ENCODE peak calls at places on chromosomes 2 and 18, in six cellular contexts. Q is tibial nerve, M is suprapubic skin, O is MM.1S, J is AG04450, G is IMR-90. E is an unnamed sample.

GRCh38 chr2:232361646-232362045 is 16.9 kb upstream of the ALPP start:
- DNase-seq in M (peak), J (no peak), G (no peak), O (no peak), Q (no peak), E (no peak)

GRCh38 chr2:101500860-101501259 is 25.9 kb upstream of the RFX8 start:
- DNase-seq in J (no peak), Q (no peak), G (peak), O (no peak), M (no peak), E (no peak)

GRCh38 chr2:84477886-84478285 is 18.8 kb upstream of the SUCLG1 start:
- DNase-seq in G (no peak), Q (no peak), O (no peak), M (no peak), J (no peak), E (no peak)

GRCh38 chr2:131154071-131154531 is 49.0 kb downstream of the PLEKHB2 start:
- DNase-seq in O (peak), J (peak), M (no peak), G (peak), Q (no peak), E (no peak)

GRCh38 chr2:59277656-59278055 is 1036.5 kb upstream of the FANCL start:
- DNase-seq in G (no peak), Q (no peak), O (no peak), M (no peak), J (no peak), E (no peak)

GRCh38 chr2:203691149-203691548 is 15.3 kb upstream of the CD28 start:
- DNase-seq in M (no peak), O (no peak), Q (no peak), G (no peak), J (no peak), E (no peak)

GRCh38 chr2:31013311-31013710 is 124.9 kb downstream of the GALNT14 start:
- DNase-seq in G (no peak), Q (no peak), O (no peak), J (no peak), M (no peak), E (no peak)

GRCh38 chr18:12246849-12247808 is 7.0 kb upstream of the CIDEA start:
- DNase-seq in M (peak), O (peak), J (no peak), Q (no peak), G (no peak), E (no peak)

GRCh38 chr2:97699765-97700444 is 13.5 kb upstream of the ZAP70 start:
- DNase-seq in M (no peak), Q (no peak), J (peak), O (peak), G (peak), E (no peak)

GRCh38 chr2:9800975-9801723 is 42.1 kb upstream of the TAF1B start:
- DNase-seq in J (no peak), O (no peak), M (peak), G (peak), Q (peak), E (no peak)

GRCh38 chr2:212863185-212863588 is 288.2 kb downstream of the IKZF2 start:
- DNase-seq in G (no peak), O (peak), J (no peak), M (no peak), Q (no peak), E (no peak)

GRCh38 chr18:79299711-79300110 is 96.0 kb upstream of the NFATC1 start:
- DNase-seq in J (no peak), M (no peak), Q (no peak), G (no peak), O (no peak), E (no peak)

GRCh38 chr2:22281033-22281432 is 1103.9 kb upstream of the KLHL29 start:
- DNase-seq in J (peak), O (no peak), Q (no peak), M (no peak), G (peak), E (no peak)

GRCh38 chr2:133821107-133821760 is 253.0 kb upstream of the NCKAP5 start:
- DNase-seq in Q (no peak), O (no peak), G (peak), M (no peak), J (no peak), E (no peak)

GRCh38 chr2:41706261-41706660 is 341.6 kb upstream of the PKDCC start:
- DNase-seq in Q (no peak), G (no peak), O (no peak), J (no peak), M (no peak), E (no peak)

GRCh38 chr18:49590608-49591007 is 28.8 kb downstream of the LIPG start:
- DNase-seq in J (no peak), M (no peak), G (no peak), Q (no peak), O (no peak), E (no peak)

GRCh38 chr2:150480971-150481830 is 6.3 kb downstream of the RND3 start:
- DNase-seq in G (peak), J (no peak), M (no peak), O (no peak), Q (no peak), E (no peak)

GRCh38 chr2:96374211-96374951 is 38.8 kb downstream of the NCAPH start:
- DNase-seq in M (no peak), O (no peak), G (peak), J (no peak), Q (no peak), E (no peak)

GRCh38 chr18:27713727-27714080 is 463.2 kb downstream of the CDH2 start:
- DNase-seq in O (no peak), J (no peak), G (peak), M (no peak), Q (no peak), E (no peak)

GRCh38 chr18:42275138-42275535 is 320.1 kb downstream of the PIK3C3 start:
- DNase-seq in J (no peak), O (no peak), Q (no peak), G (no peak), M (no peak), E (no peak)

GRCh38 chr18:63823516-63824219 is 48.5 kb downstream of the SERPINB7 start:
- DNase-seq in J (peak), O (no peak), Q (no peak), M (no peak), G (peak), E (no peak)

GRCh38 chr2:133146893-133147292 is 421.4 kb downstream of the NCKAP5 start:
- DNase-seq in M (no peak), Q (no peak), G (peak), O (no peak), J (no peak), E (no peak)

GRCh38 chr2:10828346-10828745 is 15.8 kb upstream of the PDIA6 start:
- DNase-seq in J (no peak), M (no peak), O (no peak), G (no peak), Q (no peak), E (no peak)

GRCh38 chr2:240432430-240432819 is 3.0 kb upstream of the GPC1 start:
- DNase-seq in O (no peak), Q (peak), G (no peak), J (no peak), M (no peak), E (peak)

GRCh38 chr2:162477011-162477410 is 133.1 kb downstream of the GCA start:
- DNase-seq in G (no peak), O (no peak), Q (no peak), M (no peak), J (no peak), E (no peak)

GRCh38 chr2:98875746-98876145 is 60.3 kb downstream of the CRACDL start:
- DNase-seq in Q (no peak), J (no peak), M (no peak), G (no peak), O (no peak), E (no peak)

GRCh38 chr2:237864030-237864931 is 4.9 kb downstream of the RAMP1 start:
- DNase-seq in G (no peak), Q (no peak), M (peak), J (no peak), O (no peak), E (no peak)

GRCh38 chr2:98795903-98796676 is 65.2 kb upstream of the MGAT4A start:
- DNase-seq in Q (no peak), G (no peak), O (no peak), J (no peak), M (peak), E (peak)

GRCh38 chr2:224110811-224111210 is 71.7 kb upstream of the SERPINE2 start:
- DNase-seq in M (no peak), G (no peak), Q (no peak), O (no peak), J (no peak), E (no peak)

GRCh38 chr2:119704670-119705120 is 25.7 kb downstream of the TMEM177 start:
- DNase-seq in J (peak), Q (no peak), G (peak), M (no peak), O (no peak), E (no peak)

GRCh38 chr2:143686585-143687164 is 557.5 kb downstream of the ARHGAP15 start:
- DNase-seq in M (no peak), O (peak), G (peak), J (peak), Q (no peak), E (no peak)

GRCh38 chr2:10883066-10883465 is 28.7 kb upstream of the KCNF1 start:
- DNase-seq in O (no peak), Q (no peak), G (no peak), J (no peak), M (peak), E (no peak)

GRCh38 chr2:15189236-15189635 is 371.9 kb downstream of the NBAS start:
- DNase-seq in M (no peak), Q (no peak), G (peak), O (no peak), J (no peak), E (no peak)

GRCh38 chr2:28470759-28471158 is 25.1 kb upstream of the PLB1 start:
- DNase-seq in Q (no peak), G (no peak), M (no peak), J (no peak), O (no peak), E (no peak)

DNA sequence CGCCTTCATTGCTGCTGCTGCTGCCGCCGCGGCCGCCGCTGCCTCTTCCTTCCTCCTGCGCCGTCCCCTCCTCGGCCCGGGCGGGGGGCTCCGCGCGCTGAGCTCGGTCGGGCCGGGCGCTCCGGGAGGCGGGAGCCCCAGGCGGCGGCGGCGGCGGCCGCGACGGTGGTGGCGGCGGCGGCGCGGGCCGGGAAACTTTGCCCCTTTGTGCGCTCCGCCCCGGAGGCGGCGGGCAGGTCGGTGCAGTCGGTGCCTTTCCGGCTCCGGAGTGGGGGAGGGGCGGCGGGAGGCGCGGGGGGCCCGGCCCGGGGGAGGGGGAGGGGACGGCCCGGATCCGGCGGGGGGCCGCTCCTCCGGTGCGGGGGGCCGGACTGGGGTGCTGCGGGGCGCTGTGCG is 210 bp downstream of the TET3 start:
- DNase-seq in O (peak), Q (no peak), J (no peak), M (no peak), G (no peak), E (no peak)
- H3K4me3 ChIP-seq in O (no peak), Q (peak), J (peak), M (peak), G (peak), E (peak)

DNA sequence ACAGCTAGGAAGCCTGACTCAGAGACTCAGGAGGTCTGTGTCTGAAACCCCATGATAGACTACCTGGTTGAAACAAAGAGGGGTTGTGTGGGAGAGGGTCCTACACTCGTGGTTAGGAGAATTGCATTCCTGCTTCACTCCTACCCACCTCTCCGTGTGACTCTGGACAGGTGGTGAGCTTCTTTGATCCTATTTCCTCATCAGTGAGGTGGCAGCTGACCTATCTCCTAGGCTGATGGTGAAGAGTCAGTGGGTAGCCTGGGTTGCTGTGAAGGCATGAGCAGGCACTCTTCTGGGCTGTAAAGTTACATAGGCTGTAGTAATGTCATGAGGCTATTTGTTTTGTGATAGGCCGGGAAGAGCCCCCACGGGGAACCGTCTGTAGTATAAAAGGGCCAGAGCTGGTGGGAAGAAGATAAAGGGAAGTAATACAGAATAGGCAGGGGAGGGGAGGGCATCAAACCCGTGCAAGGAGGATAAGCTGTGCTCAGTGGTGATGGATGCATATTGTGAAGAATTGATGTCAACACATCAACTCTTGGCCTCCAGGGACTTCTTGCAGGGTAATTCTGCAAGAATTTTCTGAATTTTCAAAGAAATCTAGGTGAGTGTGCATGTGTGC is 83.9 kb downstream of the TMEM247 start:
- DNase-seq in G (no peak), M (no peak), Q (no peak), O (no peak), J (no peak), E (no peak)
- H3K27ac ChIP-seq in G (no peak), M (no peak), Q (peak), O (peak), J (no peak), E (no peak)

DNA sequence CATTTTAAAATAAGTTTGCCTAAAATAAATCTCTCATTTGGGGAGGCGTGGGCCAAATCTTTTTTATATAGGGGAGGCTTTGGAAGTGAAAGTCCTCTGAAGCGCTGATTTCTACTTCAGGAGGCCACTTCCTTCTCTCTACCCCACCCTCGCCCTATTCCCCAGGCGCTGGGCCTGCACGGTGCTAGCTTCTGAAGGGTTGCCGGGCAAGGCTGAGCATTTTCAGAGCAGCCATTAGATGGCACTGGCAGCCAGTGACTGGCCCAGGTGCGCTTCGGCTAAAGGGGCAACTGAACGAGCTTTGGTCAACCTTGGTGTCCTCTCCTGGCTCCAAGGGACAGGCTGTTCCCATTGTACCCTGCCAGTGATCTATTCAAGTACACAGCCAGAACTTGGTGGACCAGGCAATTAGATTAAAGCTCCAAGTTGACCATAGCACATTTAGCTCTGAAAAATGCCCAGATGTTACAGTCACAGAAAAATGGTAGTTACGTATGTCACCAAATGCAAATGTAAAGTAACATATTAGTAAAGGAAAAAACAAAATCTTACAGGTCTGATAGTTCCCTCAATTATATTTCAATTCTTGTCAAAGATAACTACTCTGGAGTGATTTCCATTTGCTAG is 2.3 kb downstream of the POMC start:
- DNase-seq in O (peak), J (no peak), G (no peak), Q (no peak), M (no peak), E (no peak)
- TF ChIP-seq CTCF in O (peak), J (no peak), G (peak), Q (no peak), M (no peak), E (no peak)

GRCh38 chr18:72866901-72867701 is 686 bp downstream of the NETO1 start:
- DNase-seq in O (no peak), M (no peak), Q (no peak), G (no peak), J (no peak), E (no peak)
- H3K4me3 ChIP-seq in O (no peak), M (peak), Q (no peak), G (peak), J (peak), E (peak)

DNA sequence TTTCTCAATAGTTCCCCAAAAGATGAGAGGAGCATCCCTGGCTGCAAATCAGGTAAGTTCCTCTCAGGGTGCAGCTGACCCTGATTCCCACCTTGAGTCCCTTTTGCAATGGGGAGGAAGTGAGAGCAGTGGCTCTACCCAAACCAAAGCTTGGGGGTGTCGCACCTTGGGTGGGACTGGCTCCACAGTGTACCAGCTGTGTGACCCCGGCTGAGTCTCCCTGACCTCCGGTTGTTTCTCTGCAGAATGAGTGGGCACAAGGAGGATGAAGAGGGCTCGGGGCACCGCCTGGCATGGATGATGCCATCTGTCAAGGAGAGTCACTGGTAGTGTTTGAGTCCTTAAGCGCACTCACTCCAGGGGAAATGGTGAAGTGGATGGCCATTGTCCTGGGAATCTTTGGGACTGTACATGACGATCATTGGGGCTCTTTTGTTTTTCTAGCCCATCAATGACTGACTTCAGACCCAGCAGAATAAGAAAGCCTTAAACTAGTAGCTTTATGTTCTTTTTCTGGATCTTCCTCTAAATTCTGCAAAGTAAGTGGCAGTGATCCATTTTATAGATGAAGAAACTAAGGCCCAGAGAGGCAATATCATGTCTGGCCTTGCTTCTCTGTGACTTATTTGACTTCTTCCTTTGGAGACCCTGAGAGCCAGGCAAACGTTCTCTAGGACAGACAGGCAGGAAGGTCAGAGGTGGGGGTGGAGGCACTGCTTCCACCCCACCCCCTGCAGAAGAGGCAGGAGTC is 106.3 kb upstream of the ST3GAL5 start:
- DNase-seq in M (peak), O (peak), G (no peak), Q (no peak), J (no peak), E (no peak)
- H3K27ac ChIP-seq in M (no peak), O (peak), G (no peak), Q (peak), J (no peak), E (no peak)

E was measured in coronary artery.